ENCODE peak calls at places on chromosomes 2 and 18, in five cellular contexts. S is CD4-positive, alpha-beta T cell; F is endodermal cell; H is RWPE1; Z is B cell. X is an unnamed sample.

GRCh38 chr2:160294339-160294803 is 94.3 kb upstream of the ITGB6 start:
- DNase-seq in S (no peak), F (no peak), H (no peak), Z (no peak), X (no peak)

GRCh38 chr2:150607471-150607870 is 120.0 kb upstream of the RND3 start:
- DNase-seq in S (no peak), F (no peak), H (no peak), Z (no peak), X (no peak)

GRCh38 chr18:48139427-48140347 is 209.2 kb upstream of the SMAD2 start:
- DNase-seq in S (no peak), F (no peak), H (no peak), Z (no peak), X (no peak)

GRCh38 chr2:25000503-25001328 is 29.0 kb upstream of the DNAJC27 start:
- DNase-seq in S (no peak), F (no peak), H (no peak), Z (no peak), X (no peak)

GRCh38 chr2:152242787-152243472 is 67.4 kb upstream of the STAM2 start:
- DNase-seq in S (no peak), F (no peak), H (no peak), Z (no peak), X (no peak)

GRCh38 chr2:18412980-18413793 is 147.3 kb downstream of the RDH14 start:
- DNase-seq in S (no peak), F (no peak), H (peak; percentile 35), Z (no peak), X (no peak)

GRCh38 chr2:19607400-19607799 is 249.0 kb upstream of the OSR1 start:
- DNase-seq in S (no peak), F (no peak), H (no peak), Z (no peak), X (no peak)

GRCh38 chr2:95311821-95312542 is 14.8 kb downstream of the KCNIP3 start:
- DNase-seq in S (no peak), F (no peak), H (no peak), Z (no peak), X (no peak)

GRCh38 chr2:190235101-190235500 is 84.5 kb downstream of the HIBCH start:
- DNase-seq in S (no peak), F (no peak), H (no peak), Z (no peak), X (no peak)

GRCh38 chr2:157264099-157264498 is 6.6 kb downstream of the GALNT5 start:
- DNase-seq in S (no peak), F (no peak), H (no peak), Z (no peak), X (no peak)

DNA sequence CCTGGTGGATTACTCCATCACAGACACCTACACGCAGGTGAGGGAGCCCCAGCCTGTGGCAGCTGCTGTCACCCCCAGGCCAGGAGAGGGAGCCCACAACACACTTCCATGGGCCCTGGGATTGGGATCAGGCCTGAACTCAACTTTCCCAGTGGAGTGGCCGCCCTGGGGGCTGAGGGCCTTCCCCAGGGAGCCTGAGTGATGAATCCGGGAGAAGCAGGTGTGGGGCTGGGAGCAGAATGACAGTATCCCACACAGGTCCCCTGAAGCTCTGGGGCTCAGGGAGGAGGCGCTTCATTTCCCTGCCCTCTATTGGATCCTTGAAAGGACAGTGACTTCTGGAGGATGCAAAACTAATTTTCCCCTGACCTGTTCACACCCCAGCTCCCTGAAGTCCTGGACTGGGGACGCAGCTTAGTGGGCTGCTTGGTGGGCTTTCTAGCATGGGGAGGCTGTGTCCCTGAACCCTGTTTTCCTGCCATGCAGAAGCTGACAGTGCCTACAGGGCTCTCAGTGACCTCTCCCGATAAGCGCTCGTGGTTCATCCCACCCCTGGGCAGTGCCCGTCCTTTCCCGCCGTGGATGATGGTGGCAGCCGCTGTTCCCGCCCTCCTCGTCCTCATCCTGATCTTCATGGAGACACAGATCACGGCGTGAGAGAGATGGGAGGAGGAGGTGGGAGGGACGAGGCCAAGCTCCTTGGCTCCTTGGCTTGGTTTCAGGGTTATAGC is 11.0 kb downstream of the SLC4A3 start:
- DNase-seq in S (no peak), F (peak; percentile 79), H (peak; percentile 30), Z (no peak), X (peak; percentile 35)
- TF ChIP-seq CTCF in S (no peak), F (peak; percentile 57), H (no peak), Z (no peak), X (no peak)

GRCh38 chr2:74138952-74139323 is 8.8 kb downstream of the BOLA3 start:
- DNase-seq in S (no peak), F (peak; percentile 85), H (no peak), Z (no peak), X (no peak)
- TF ChIP-seq CTCF in S (no peak), F (peak; percentile 78), H (no peak), Z (no peak), X (no peak)

GRCh38 chr2:38526195-38526594 is 76.5 kb downstream of the HNRNPLL start:
- DNase-seq in S (no peak), F (no peak), H (no peak), Z (no peak), X (no peak)

GRCh38 chr2:38524580-38524979 is 78.1 kb downstream of the HNRNPLL start:
- DNase-seq in S (no peak), F (no peak), H (no peak), Z (no peak), X (no peak)

GRCh38 chr2:38521835-38522234 is 80.9 kb downstream of the HNRNPLL start:
- DNase-seq in S (no peak), F (no peak), H (no peak), Z (no peak), X (no peak)

GRCh38 chr2:38522754-38523349 is 79.9 kb downstream of the HNRNPLL start:
- DNase-seq in S (no peak), F (no peak), H (no peak), Z (no peak), X (no peak)

GRCh38 chr2:38523728-38524437 is 78.8 kb downstream of the HNRNPLL start:
- DNase-seq in S (no peak), F (peak; percentile 80), H (no peak), Z (no peak), X (no peak)
- TF ChIP-seq CTCF in S (no peak), F (peak; percentile 74), H (no peak), Z (no peak), X (no peak)

DNA sequence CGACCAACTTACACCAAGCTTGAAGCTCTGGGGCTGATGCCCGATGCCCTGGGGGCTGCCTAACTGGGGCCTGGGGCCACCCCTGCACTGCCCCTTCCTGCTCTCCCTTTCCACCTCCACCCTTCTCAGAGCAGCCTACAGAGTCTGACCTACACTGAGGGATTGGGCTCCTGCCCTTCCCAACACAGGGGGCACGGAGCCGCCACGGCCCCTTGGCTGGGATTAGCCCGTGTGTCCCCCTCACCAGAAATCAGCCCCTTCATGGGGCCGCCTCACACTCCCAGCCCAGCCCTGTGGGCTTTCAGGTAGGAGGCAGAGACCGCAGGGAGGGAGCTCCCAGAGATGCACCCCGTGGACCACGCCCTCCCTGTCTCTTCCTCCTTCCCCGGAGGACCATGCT is 198.0 kb downstream of the EIPR1 start:
- DNase-seq in S (no peak), F (no peak), H (no peak), Z (no peak), X (no peak)
- TF ChIP-seq CTCF in S (no peak), F (no peak), H (no peak), Z (no peak), X (no peak)

DNA sequence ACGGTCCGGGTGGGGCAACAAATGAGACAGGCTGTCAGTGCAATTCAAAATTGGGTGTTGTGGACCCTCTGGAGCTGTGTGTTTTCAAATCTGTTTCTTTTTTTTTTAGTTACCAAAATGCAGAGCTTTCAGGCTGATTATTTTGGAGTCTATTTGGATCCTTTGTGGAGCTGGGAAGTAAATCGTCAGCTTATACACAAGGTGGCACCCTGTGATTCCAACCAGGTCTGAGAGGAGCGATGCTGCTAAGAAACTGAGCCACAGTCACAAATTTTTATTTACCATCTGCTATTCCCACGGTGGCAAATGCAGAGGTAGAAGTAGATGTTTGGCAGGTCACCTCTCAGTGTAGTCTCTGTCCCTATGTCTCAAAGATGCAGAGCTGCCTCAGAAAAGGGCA is 3.8 kb upstream of the EPC2 start:
- DNase-seq in S (no peak), F (no peak), H (no peak), Z (no peak), X (no peak)
- TF ChIP-seq CTCF in S (no peak), F (peak; percentile 41), H (no peak), Z (no peak), X (no peak)

GRCh38 chr18:42620585-42620984 is 494.9 kb downstream of the RIT2 start:
- DNase-seq in S (no peak), F (no peak), H (no peak), Z (no peak), X (no peak)
- TF ChIP-seq CTCF in S (no peak), F (peak; percentile 61), H (no peak), Z (no peak), X (no peak)

GRCh38 chr2:54558188-54558975 is 102.3 kb downstream of the SPTBN1 start:
- DNase-seq in S (peak; percentile 60), F (peak; percentile 87), H (peak; percentile 71), Z (peak; percentile 68), X (peak; percentile 76)
- TF ChIP-seq CTCF in S (no peak), F (no peak), H (no peak), Z (no peak), X (no peak)

X was measured in GM13976.